ENCODE peak calls at places on chromosome 21, in eight cellular contexts. P is B cell, K is neural progenitor cell, I is heart left ventricle, C is AG09309, W is uterus, L is foreskin fibroblast, N is spleen. O is an unnamed sample.
A peak's percentile ranks its signal among the peaks of the same experiment; 100 is the strongest.

GRCh38 chr21:25273945-25274344 is 333.3 kb downstream of the MRPL39 start:
- DNase-seq in W (no peak), L (no peak), P (no peak), I (no peak), N (no peak), K (no peak), C (no peak), O (no peak)

GRCh38 chr21:46664316-46664995 is 29.0 kb downstream of the PRMT2 start:
- DNase-seq in C (no peak), I (no peak), L (no peak), W (no peak), P (no peak), K (no peak), N (no peak), O (no peak)

GRCh38 chr21:38241029-38241740 is 15.6 kb upstream of the KCNJ15 start:
- DNase-seq in C (peak; percentile 46), K (no peak), W (no peak), I (peak; percentile 21), P (no peak), L (peak; percentile 50), N (no peak), O (no peak)

GRCh38 chr21:40422851-40423635 is 423.9 kb downstream of the DSCAM start:
- DNase-seq in N (no peak), K (no peak), W (no peak), P (no peak), I (no peak), C (no peak), L (no peak), O (no peak)

GRCh38 chr21:46569071-46569470 is 35.8 kb downstream of the S100B start:
- DNase-seq in P (no peak), L (no peak), I (no peak), K (no peak), C (peak; percentile 16), N (no peak), W (no peak), O (no peak)

GRCh38 chr21:21788591-21788990 is 790.4 kb downstream of the NCAM2 start:
- DNase-seq in N (no peak), W (no peak), I (no peak), P (no peak), C (no peak), L (no peak), K (no peak), O (no peak)

GRCh38 chr21:13854638-13855037 is 245.1 kb downstream of the POTED start:
- DNase-seq in K (no peak), P (no peak), N (no peak), I (no peak), W (no peak), C (no peak), L (no peak), O (no peak)

GRCh38 chr21:26072891-26073615 is 97.5 kb downstream of the APP start:
- DNase-seq in K (no peak), C (peak; percentile 56), W (no peak), L (peak; percentile 45), P (no peak), I (no peak), N (no peak), O (no peak)

GRCh38 chr21:38567577-38568360 is 69.5 kb upstream of the ERG start:
- DNase-seq in N (no peak), I (no peak), C (peak; percentile 25), K (peak; percentile 54), P (no peak), L (peak; percentile 23), W (no peak), O (no peak)

GRCh38 chr21:46414965-46415275 is 43.8 kb upstream of the DIP2A start:
- DNase-seq in L (no peak), C (no peak), I (no peak), N (no peak), K (no peak), W (no peak), P (no peak), O (peak; percentile 64)

GRCh38 chr21:42440187-42440792 is 36.6 kb downstream of the UBASH3A start:
- DNase-seq in W (no peak), C (no peak), K (no peak), L (no peak), N (peak; percentile 38), P (no peak), I (no peak), O (no peak)

GRCh38 chr21:15324542-15324941 is 259.7 kb upstream of the NRIP1 start:
- DNase-seq in L (no peak), I (no peak), C (no peak), N (no peak), K (peak; percentile 32), P (no peak), W (no peak), O (no peak)

GRCh38 chr21:16709866-16710550 is 802.8 kb upstream of the CXADR start:
- DNase-seq in N (no peak), L (peak; percentile 68), W (peak; percentile 44), K (peak; percentile 15), I (no peak), C (peak; percentile 66), P (no peak), O (no peak)

GRCh38 chr21:34821717-34822116 is 152.9 kb downstream of the CLIC6 start:
- DNase-seq in P (no peak), N (no peak), K (no peak), I (no peak), W (no peak), C (no peak), L (no peak), O (no peak)

GRCh38 chr21:41217656-41218380 is 49.9 kb downstream of the BACE2 start:
- DNase-seq in K (peak; percentile 32), P (no peak), W (peak; percentile 38), C (peak; percentile 10), N (no peak), L (no peak), I (peak; percentile 45), O (no peak)

GRCh38 chr21:31798842-31799691 is 67.1 kb upstream of the SCAF4 start:
- DNase-seq in P (no peak), C (no peak), I (no peak), K (no peak), W (no peak), N (no peak), L (no peak), O (no peak)

GRCh38 chr21:31872452-31873274 is at the start of gene HUNK:
- DNase-seq in K (peak; percentile 86), N (peak; percentile 71), I (no peak), P (peak; percentile 65), W (peak; percentile 34), C (no peak), L (no peak), O (no peak)

GRCh38 chr21:17463441-17463840 is 49.4 kb upstream of the CXADR start:
- DNase-seq in P (no peak), L (peak; percentile 93), W (peak; percentile 44), I (no peak), K (peak; percentile 64), C (peak; percentile 67), N (no peak), O (no peak)

GRCh38 chr21:14482165-14482564 is 64.0 kb downstream of the SAMSN1 start:
- DNase-seq in I (peak; percentile 8), P (peak; percentile 15), K (no peak), C (no peak), N (no peak), W (no peak), L (no peak), O (no peak)

GRCh38 chr21:31233711-31234110 is 110.3 kb downstream of the TIAM1 start:
- DNase-seq in I (no peak), C (no peak), L (no peak), W (no peak), K (no peak), P (no peak), N (no peak), O (no peak)

DNA sequence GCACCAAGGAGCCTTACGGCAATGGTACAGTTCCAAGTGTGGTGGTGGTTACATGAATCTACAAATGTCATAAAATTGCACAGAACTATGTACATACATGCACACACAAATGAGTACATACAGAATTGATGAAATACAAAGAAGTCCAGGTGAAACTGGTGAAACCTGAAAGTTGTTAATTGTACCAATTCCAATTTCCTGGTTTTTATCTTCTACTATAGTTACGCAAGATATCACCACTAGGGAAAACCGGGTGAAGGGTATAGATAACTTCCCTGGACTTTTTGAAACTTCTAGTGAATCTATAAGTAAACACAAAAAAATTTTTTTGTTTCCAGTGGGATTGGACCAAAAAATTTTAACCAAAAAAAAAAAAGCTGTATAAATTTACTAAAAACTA is 18.9 kb downstream of the HSF2BP start:
- DNase-seq in L (no peak), P (no peak), I (no peak), W (no peak), C (no peak), N (no peak), K (no peak), O (no peak)
- TF ChIP-seq CTCF in L (no peak), P (no peak), I (no peak), W (no peak), C (no peak), N (no peak), K (no peak), O (no peak)

DNA sequence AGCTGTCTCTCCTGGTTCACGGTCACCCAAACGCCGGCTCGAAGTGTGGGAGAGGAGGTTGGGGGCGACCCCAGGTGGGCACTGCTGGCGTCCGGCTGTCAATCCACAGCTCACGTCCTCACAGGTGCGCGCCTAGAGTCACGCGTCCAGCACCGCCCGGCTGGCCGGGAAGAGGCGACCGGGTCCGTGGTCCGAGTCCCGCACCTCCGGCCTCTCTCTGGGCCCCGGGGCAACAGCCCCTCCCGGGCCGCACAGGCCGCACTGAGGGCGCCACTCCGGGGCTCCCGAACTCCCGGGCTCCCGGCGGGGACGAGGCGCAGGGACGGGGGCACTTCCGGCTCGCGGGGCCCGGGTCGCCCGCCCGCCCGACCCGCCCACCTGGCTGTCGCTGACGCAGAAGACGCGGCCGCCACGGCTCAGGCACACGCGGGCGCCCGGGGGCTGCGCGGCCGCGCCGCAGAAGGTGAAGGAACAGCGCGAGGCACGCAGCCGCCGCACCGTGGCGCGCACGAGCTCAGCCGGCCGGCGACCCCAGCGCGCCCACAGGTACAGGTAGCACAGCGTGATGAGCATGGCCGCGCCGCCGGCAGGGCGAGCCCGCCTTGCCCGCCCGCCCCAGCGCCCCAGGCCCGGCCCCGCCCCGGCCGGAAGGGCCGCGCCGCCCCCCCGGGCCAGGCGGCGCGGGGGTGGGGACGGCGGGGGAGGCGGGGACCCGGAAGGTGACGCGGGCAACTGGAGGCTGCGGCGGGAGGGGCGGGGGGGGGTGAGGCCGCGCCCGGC is at the start of gene HLCS:
- DNase-seq in L (peak; percentile 58), C (no peak), P (peak; percentile 91), N (peak; percentile 92), K (peak; percentile 87), I (peak; percentile 66), W (peak; percentile 68), O (peak; percentile 92)
- TF ChIP-seq CTCF in L (no peak), C (no peak), P (peak; percentile 22), N (peak; percentile 34), K (peak; percentile 36), I (peak; percentile 18), W (no peak), O (peak; percentile 53)

DNA sequence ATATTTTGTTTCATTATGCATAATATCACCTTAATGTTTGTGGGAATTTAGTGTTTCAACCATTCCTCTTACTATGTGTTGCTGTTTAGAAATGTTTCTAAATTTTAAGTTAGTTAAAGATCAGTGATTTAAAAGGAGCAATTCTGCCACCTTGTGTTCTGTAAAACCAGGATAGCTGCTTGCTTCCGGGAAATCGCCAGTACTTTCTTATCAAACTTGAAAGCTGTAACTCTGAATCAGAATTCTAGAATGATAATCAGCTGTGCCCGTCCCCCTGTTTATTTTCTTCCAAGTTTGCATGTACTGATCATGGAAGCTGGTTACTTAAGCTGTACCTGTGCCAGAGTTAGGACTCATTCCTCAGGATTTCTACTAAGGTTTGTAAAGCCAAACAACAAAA is 656.4 kb downstream of the LTN1 start:
- DNase-seq in P (no peak), L (peak; percentile 92), K (peak; percentile 49), C (peak; percentile 89), I (peak; percentile 18), W (no peak), N (no peak), O (no peak)
- TF ChIP-seq CTCF in P (no peak), L (peak; percentile 38), K (peak; percentile 57), C (peak; percentile 53), I (peak; percentile 61), W (peak; percentile 46), N (peak; percentile 51), O (peak; percentile 85)

GRCh38 chr21:45386728-45387371 is 18.1 kb upstream of the COL18A1 start:
- DNase-seq in I (peak; percentile 52), K (no peak), L (peak; percentile 96), C (peak; percentile 75), P (no peak), W (peak; percentile 90), N (peak; percentile 80), O (peak; percentile 67)
- TF ChIP-seq CTCF in I (peak; percentile 34), K (no peak), L (peak; percentile 33), C (peak; percentile 42), P (no peak), W (peak; percentile 39), N (no peak), O (peak; percentile 72)

O was measured in chondrocyte.